ENCODE peak calls at places on chromosomes 13 and 19, in four cellular contexts. X is activated naive CD4-positive, alpha-beta T cell treated with anti-CD3 and anti-CD28 coated beads for 36 hours; B is stimulated activated CD4-positive, alpha-beta T cell treated with anti-CD3 and anti-CD28 coated beads, TNF-alpha, amount 100 ng/mL, for 48 hours; E is skeletal muscle cell. G is an unnamed sample.

GRCh38 chr19:8500158-8500557 is 2.3 kb downstream of the PRAM1 start:
- DNase-seq in B (no peak), E (no peak), X (no peak), G (no peak)

GRCh38 chr13:74443623-74444022 is 309.4 kb upstream of the KLF12 start:
- DNase-seq in X (no peak), E (peak; percentile 68), B (no peak), G (no peak)

GRCh38 chr19:21697171-21697570 is 70.2 kb downstream of the ZNF100 start:
- DNase-seq in X (no peak), B (no peak), E (no peak), G (no peak)

GRCh38 chr13:101155920-101156319 is 260.4 kb downstream of the NALCN start:
- DNase-seq in B (no peak), E (no peak), X (no peak), G (no peak)

GRCh38 chr19:29576761-29577661 is 29.1 kb upstream of the POP4 start:
- DNase-seq in X (peak; percentile 70), E (no peak), B (no peak), G (no peak)

GRCh38 chr19:13102666-13103584 is at the start of gene LYL1:
- DNase-seq in B (no peak), X (peak; percentile 24), E (no peak), G (peak; percentile 92)

GRCh38 chr19:6414033-6414643 is 10.5 kb downstream of the KHSRP start:
- DNase-seq in E (no peak), X (no peak), B (no peak), G (no peak)

GRCh38 chr19:48578891-48579290 is 26.9 kb downstream of the SULT2B1 start:
- DNase-seq in X (no peak), E (no peak), B (no peak), G (no peak)

GRCh38 chr13:32737111-32737571 is 150.9 kb downstream of the PDS5B start:
- DNase-seq in X (no peak), B (no peak), E (no peak), G (no peak)

GRCh38 chr13:75417006-75417384 is 65.0 kb downstream of the TBC1D4 start:
- DNase-seq in B (no peak), X (no peak), E (no peak), G (peak; percentile 63)

GRCh38 chr13:76380436-76381065 is 505.7 kb downstream of the KCTD12 start:
- DNase-seq in E (peak; percentile 60), X (no peak), B (no peak), G (no peak)

GRCh38 chr19:40553885-40554857 is 22.5 kb upstream of the SHKBP1 start:
- DNase-seq in E (no peak), X (no peak), B (no peak), G (no peak)

GRCh38 chr13:39876258-39876657 is 220.8 kb downstream of the COG6 start:
- DNase-seq in E (peak; percentile 83), B (no peak), X (no peak), G (no peak)

GRCh38 chr13:113491418-113491883 is 940 bp upstream of the DCUN1D2 start:
- DNase-seq in B (no peak), X (no peak), E (no peak), G (no peak)

GRCh38 chr13:109348514-109349340 is 437.7 kb downstream of the IRS2 start:
- DNase-seq in E (no peak), X (no peak), B (no peak), G (no peak)